ENCODE peak calls at places on chromosomes 11 and 22, in five cellular contexts. J is spleen, S is myocyte, M is epithelial cell of esophagus, C is posterior vena cava. X is an unnamed sample.

GRCh38 chr22:22428222-22429098 is 80.1 kb downstream of the ZNF280B start:
- DNase-seq in S (no peak), M (no peak), J (no peak), C (no peak), X (no peak)

GRCh38 chr22:41367680-41368542 is 13.8 kb upstream of the TEF start:
- DNase-seq in J (no peak), S (peak), M (peak), C (no peak), X (no peak)

GRCh38 chr11:110409174-110409573 is 20.6 kb upstream of the FDX1 start:
- DNase-seq in S (no peak), M (peak), J (no peak), C (no peak), X (no peak)

GRCh38 chr11:128318856-128319474 is 268.4 kb downstream of the ETS1 start:
- DNase-seq in M (no peak), C (no peak), S (no peak), J (no peak), X (no peak)

GRCh38 chr11:130653838-130654601 is 205.6 kb downstream of the ADAMTS15 start:
- DNase-seq in M (no peak), J (no peak), C (peak), S (peak), X (peak)

GRCh38 chr22:46681010-46681409 is 57.0 kb downstream of the CERK start:
- DNase-seq in C (no peak), M (no peak), S (no peak), J (no peak), X (no peak)

GRCh38 chr11:72045849-72046248 is 34.5 kb downstream of the NUMA1 start:
- DNase-seq in M (no peak), C (no peak), J (no peak), S (no peak), X (no peak)

GRCh38 chr22:32473388-32473952 is 1.1 kb upstream of the FBXO7 start:
- DNase-seq in S (peak), C (no peak), J (no peak), M (peak), X (no peak)

GRCh38 chr22:36311386-36312085 is 58.6 kb downstream of the APOL1 start:
- DNase-seq in M (no peak), J (no peak), C (no peak), S (peak), X (no peak)

GRCh38 chr11:118046964-118047700 is 29.7 kb upstream of the TMPRSS4 start:
- DNase-seq in J (no peak), S (no peak), M (no peak), C (peak), X (peak)

GRCh38 chr22:49601614-49602321 is 225.9 kb downstream of the BRD1 start:
- DNase-seq in J (no peak), C (no peak), S (no peak), M (no peak), X (no peak)

GRCh38 chr11:111335596-111335995 is 37.2 kb downstream of the POU2AF3 start:
- DNase-seq in S (no peak), C (no peak), J (no peak), M (no peak), X (no peak)

GRCh38 chr11:119749006-119749565 is 20.1 kb upstream of the NECTIN1 start:
- DNase-seq in C (peak), S (no peak), M (no peak), J (peak), X (peak)

GRCh38 chr11:27485930-27486773 is 13.6 kb upstream of the LGR4 start:
- DNase-seq in C (no peak), M (peak), J (no peak), S (peak), X (no peak)

GRCh38 chr11:71333473-71333872 is 81.1 kb upstream of the SHANK2 start:
- DNase-seq in C (peak), J (peak), S (no peak), M (no peak), X (no peak)

GRCh38 chr22:38467904-38468760 is at the start of gene KDELR3:
- DNase-seq in M (peak), J (peak), S (peak), C (peak), X (no peak)

GRCh38 chr11:103091441-103091809 is 535 bp downstream of the DCUN1D5 start:
- DNase-seq in C (peak), J (peak), M (peak), S (peak), X (peak)

GRCh38 chr11:121455115-121455514 is 2.3 kb upstream of the SORL1-AS1 start:
- DNase-seq in S (no peak), J (no peak), C (no peak), M (no peak), X (no peak)

GRCh38 chr11:15897211-15897960 is 459.0 kb downstream of the SOX6 start:
- DNase-seq in C (no peak), J (no peak), M (peak), S (no peak), X (peak)

GRCh38 chr22:23069502-23070357 is 589 bp upstream of the GNAZ start:
- DNase-seq in C (peak), M (peak), J (peak), S (peak), X (peak)

GRCh38 chr22:28231423-28231822 is 312.4 kb upstream of the PITPNB start:
- DNase-seq in S (peak), M (no peak), C (no peak), J (no peak), X (no peak)

GRCh38 chr22:41612626-41613025 is 8.2 kb downstream of the DESI1 start:
- DNase-seq in S (no peak), J (no peak), M (peak), C (no peak), X (no peak)

GRCh38 chr11:47656284-47656915 is 14.0 kb upstream of the MTCH2 start:
- DNase-seq in C (no peak), M (no peak), J (no peak), S (no peak), X (no peak)

GRCh38 chr11:34346551-34346950 is 11.3 kb downstream of the ABTB2 start:
- DNase-seq in S (peak), J (no peak), C (no peak), M (no peak), X (no peak)

GRCh38 chr11:65434057-65434666 is 11.6 kb downstream of the NEAT1 start:
- DNase-seq in C (no peak), J (no peak), S (peak), M (peak), X (peak)

GRCh38 chr22:44428941-44429615 is 69.0 kb downstream of the RTL6 start:
- DNase-seq in J (peak), M (no peak), S (no peak), C (peak), X (peak)

X was measured in cardiac septum.